ENCODE peak calls at places on chromosomes 12 and 14, in seven cellular contexts. E, X, U, N, M, R and Z are unnamed samples.

GRCh38 chr14:50040401-50040775 is 76.0 kb downstream of the VCPKMT start:
- DNase-seq in E (no peak), X (peak), U (no peak), N (no peak), M (peak), R (peak), Z (peak)

GRCh38 chr14:24258119-24258518 is 4.9 kb downstream of the TGM1 start:
- DNase-seq in E (no peak), X (no peak), U (peak), N (no peak), M (no peak), R (no peak), Z (no peak)

GRCh38 chr14:47539065-47539464 is 136.3 kb downstream of the MDGA2 start:
- DNase-seq in E (no peak), X (no peak), U (no peak), N (no peak), M (no peak), R (no peak), Z (peak)

GRCh38 chr14:90522585-90523191 is 125.9 kb downstream of the CALM1 start:
- DNase-seq in E (peak), X (no peak), U (peak), N (no peak), M (no peak), R (no peak), Z (no peak)

GRCh38 chr14:71555654-71556559 is 376.3 kb upstream of the RGS6 start:
- DNase-seq in E (no peak), X (peak), U (no peak), N (no peak), M (peak), R (peak), Z (peak)

GRCh38 chr14:31090872-31091764 is 64.9 kb upstream of the STRN3 start:
- DNase-seq in E (peak), X (no peak), U (no peak), N (peak), M (no peak), R (peak), Z (no peak)

GRCh38 chr12:5796171-5797091 is 148.6 kb downstream of the ANO2 start:
- DNase-seq in E (no peak), X (no peak), U (no peak), N (no peak), M (no peak), R (peak), Z (peak)

GRCh38 chr14:36519431-36520321 is at the start of gene NKX2-1:
- DNase-seq in E (no peak), X (no peak), U (no peak), N (no peak), M (peak), R (no peak), Z (peak)

GRCh38 chr12:121132601-121133481 is at the start of gene P2RX7:
- DNase-seq in E (peak), X (peak), U (peak), N (peak), M (peak), R (peak), Z (peak)

GRCh38 chr14:103404920-103405319 is 19.7 kb downstream of the MARK3 start:
- DNase-seq in E (peak), X (no peak), U (no peak), N (no peak), M (no peak), R (no peak), Z (no peak)

GRCh38 chr12:29519585-29520182 is 22.2 kb upstream of the OVCH1 start:
- DNase-seq in E (peak), X (peak), U (no peak), N (no peak), M (no peak), R (peak), Z (peak)

GRCh38 chr14:61561657-61562276 is 133.5 kb upstream of the HIF1A start:
- DNase-seq in E (peak), X (no peak), U (peak), N (peak), M (no peak), R (peak), Z (no peak)

GRCh38 chr12:71360013-71360412 is 79.6 kb upstream of the LGR5 start:
- DNase-seq in E (no peak), X (no peak), U (no peak), N (no peak), M (no peak), R (no peak), Z (no peak)

GRCh38 chr12:42156232-42156631 is 11.6 kb upstream of the GXYLT1 start:
- DNase-seq in E (no peak), X (no peak), U (no peak), N (no peak), M (no peak), R (no peak), Z (no peak)

GRCh38 chr14:96863327-96863985 is 66.3 kb downstream of the VRK1 start:
- DNase-seq in E (no peak), X (no peak), U (no peak), N (no peak), M (no peak), R (no peak), Z (no peak)

GRCh38 chr14:79369359-79370332 is 841.7 kb downstream of the DIO2 start:
- DNase-seq in E (no peak), X (no peak), U (no peak), N (no peak), M (no peak), R (peak), Z (no peak)

GRCh38 chr14:51006781-51007211 is 62.5 kb upstream of the PYGL start:
- DNase-seq in E (no peak), X (no peak), U (peak), N (no peak), M (no peak), R (peak), Z (no peak)

GRCh38 chr12:62123721-62124203 is 136.4 kb upstream of the USP15 start:
- DNase-seq in E (no peak), X (peak), U (peak), N (no peak), M (no peak), R (peak), Z (peak)

GRCh38 chr12:69239922-69240624 is 704 bp downstream of the CPSF6 start:
- DNase-seq in E (peak), X (peak), U (peak), N (peak), M (no peak), R (peak), Z (peak)

GRCh38 chr14:31127690-31128089 is 79.9 kb downstream of the HECTD1 start:
- DNase-seq in E (no peak), X (peak), U (no peak), N (no peak), M (no peak), R (no peak), Z (peak)

GRCh38 chr14:30621354-30621953 is 665 bp upstream of the SCFD1 start:
- DNase-seq in E (no peak), X (peak), U (no peak), N (no peak), M (no peak), R (peak), Z (peak)

GRCh38 chr12:25692115-25693035 is 139.3 kb upstream of the LMNTD1 start:
- DNase-seq in E (no peak), X (no peak), U (no peak), N (no peak), M (no peak), R (peak), Z (no peak)

GRCh38 chr12:104219908-104220404 is 4.4 kb downstream of the TXNRD1 start:
- DNase-seq in E (peak), X (peak), U (no peak), N (no peak), M (no peak), R (peak), Z (no peak)

GRCh38 chr14:95758331-95758730 is 44.4 kb upstream of the TCL1A start:
- DNase-seq in E (no peak), X (no peak), U (no peak), N (no peak), M (no peak), R (no peak), Z (no peak)

GRCh38 chr14:71538949-71539659 is 393.1 kb upstream of the RGS6 start:
- DNase-seq in E (no peak), X (no peak), U (no peak), N (no peak), M (no peak), R (peak), Z (no peak)

GRCh38 chr12:29676676-29677075 is 107.1 kb downstream of the TMTC1 start:
- DNase-seq in E (no peak), X (no peak), U (no peak), N (no peak), M (no peak), R (no peak), Z (no peak)

GRCh38 chr14:96095581-96096476 is 56.7 kb downstream of the C14orf132 start:
- DNase-seq in E (peak), X (no peak), U (peak), N (peak), M (no peak), R (peak), Z (no peak)

GRCh38 chr12:25386823-25387134 is 136.1 kb upstream of the KRAS start:
- DNase-seq in E (peak), X (no peak), U (no peak), N (peak), M (peak), R (no peak), Z (no peak)

GRCh38 chr12:102426599-102427541 is 53.5 kb downstream of the IGF1 start:
- DNase-seq in E (no peak), X (no peak), U (no peak), N (no peak), M (no peak), R (peak), Z (no peak)

DNA sequence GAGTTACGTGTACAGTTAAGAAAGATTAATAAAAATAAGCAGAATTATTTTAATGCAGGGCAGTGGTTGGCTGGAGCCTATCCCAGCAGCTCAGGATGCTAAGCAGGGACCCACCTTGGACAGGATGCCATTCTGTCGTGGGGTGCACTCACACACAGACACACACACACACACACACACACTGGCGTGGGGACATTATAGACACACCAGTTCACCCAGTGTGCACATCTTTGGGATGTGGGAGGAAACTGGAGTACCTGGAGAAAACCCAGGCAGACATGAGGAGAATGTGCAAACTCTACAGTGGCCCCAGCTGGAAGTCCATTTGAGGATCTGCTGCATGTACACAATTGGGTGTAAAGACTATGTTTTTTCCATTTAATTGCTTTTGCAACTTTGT is 12.8 kb upstream of the IFI27L2 start:
- DNase-seq in E (no peak), X (no peak), U (no peak), N (no peak), M (no peak), R (no peak), Z (no peak)
- TF ChIP-seq CTCF in E (no peak), X (no peak), U (no peak), N (no peak), M (no peak), R (no peak), Z (no peak)

DNA sequence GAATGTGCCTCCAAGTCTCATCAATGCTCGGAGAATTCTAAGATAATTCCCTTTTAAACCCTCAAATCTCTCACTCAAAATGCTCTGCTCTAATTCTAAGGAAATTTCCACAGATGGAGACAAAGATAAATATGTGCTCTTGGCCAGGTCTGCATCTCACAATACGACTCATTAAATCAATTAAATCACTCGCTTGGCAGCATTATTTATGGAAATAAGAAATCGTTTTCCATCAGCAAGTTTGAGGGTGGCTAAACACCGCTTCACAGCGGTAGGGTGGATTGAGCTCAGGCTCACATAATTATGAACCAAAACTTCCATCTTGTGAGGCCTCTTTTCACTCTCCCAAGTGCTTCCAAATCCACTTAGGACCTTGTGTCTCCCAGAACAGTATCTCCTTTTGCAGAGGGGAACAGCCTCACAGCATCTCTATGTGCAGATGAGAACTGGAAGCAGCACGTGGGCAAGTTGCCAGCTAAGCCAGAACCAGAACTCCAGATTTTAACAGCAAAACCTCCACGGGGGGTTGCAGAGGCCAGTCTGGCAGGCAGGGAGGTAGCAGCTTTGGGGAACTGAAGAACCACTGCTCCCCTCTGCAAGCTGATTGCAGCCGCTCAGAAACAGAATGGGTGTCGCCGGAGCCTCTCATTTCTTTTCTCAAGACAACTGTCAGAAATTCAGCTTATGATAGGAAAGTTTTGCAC is 43.8 kb downstream of the RIMBP2 start:
- DNase-seq in E (no peak), X (no peak), U (no peak), N (no peak), M (no peak), R (no peak), Z (no peak)
- TF ChIP-seq CTCF in E (no peak), X (no peak), U (no peak), N (no peak), M (no peak), R (no peak), Z (no peak)

DNA sequence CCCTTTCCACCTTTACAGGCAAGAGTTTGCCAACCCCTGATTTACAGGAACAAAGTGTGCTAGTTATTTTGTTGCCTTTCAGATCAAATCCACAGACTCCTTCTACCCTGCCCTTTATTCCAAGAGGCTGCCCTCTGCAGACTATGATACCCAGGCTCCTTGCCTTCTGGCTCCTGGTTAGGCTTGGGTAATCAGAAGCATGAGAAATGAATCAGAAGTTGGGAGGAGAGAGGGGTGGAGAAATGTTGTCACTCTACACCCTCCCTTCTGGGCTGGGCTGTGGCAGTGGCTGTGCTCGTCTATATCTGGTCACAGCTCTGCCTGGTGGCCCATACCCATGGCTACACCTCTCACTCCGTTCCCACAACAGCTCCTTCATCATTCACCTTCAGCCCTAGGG is 204.6 kb upstream of the PLXNC1 start:
- DNase-seq in E (peak), X (no peak), U (peak), N (no peak), M (no peak), R (peak), Z (no peak)
- TF ChIP-seq CTCF in E (peak), X (no peak), U (no peak), N (no peak), M (no peak), R (peak), Z (no peak)

DNA sequence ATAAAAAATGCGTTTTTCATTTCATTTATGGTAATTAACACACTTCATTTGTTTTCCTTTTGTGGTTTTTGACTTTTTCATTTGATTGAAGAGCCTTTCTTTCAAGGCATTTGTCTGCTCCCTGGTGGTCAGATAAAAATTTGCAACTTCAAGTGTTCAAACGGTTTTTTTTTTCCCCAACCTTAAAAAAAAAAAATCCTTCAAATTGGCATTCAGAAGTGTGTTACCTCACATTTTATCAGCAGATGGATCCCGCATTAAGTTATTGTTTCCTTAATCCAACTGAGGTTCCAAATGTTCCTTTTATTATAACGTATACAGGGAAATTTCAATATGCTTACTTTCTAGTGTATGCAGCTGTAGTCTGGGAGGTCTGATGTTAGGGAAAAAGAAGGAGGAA is 47.2 kb downstream of the MYF5 start:
- DNase-seq in E (no peak), X (no peak), U (no peak), N (no peak), M (no peak), R (peak), Z (no peak)
- TF ChIP-seq CTCF in E (peak), X (no peak), U (peak), N (peak), M (peak), R (peak), Z (peak)

DNA sequence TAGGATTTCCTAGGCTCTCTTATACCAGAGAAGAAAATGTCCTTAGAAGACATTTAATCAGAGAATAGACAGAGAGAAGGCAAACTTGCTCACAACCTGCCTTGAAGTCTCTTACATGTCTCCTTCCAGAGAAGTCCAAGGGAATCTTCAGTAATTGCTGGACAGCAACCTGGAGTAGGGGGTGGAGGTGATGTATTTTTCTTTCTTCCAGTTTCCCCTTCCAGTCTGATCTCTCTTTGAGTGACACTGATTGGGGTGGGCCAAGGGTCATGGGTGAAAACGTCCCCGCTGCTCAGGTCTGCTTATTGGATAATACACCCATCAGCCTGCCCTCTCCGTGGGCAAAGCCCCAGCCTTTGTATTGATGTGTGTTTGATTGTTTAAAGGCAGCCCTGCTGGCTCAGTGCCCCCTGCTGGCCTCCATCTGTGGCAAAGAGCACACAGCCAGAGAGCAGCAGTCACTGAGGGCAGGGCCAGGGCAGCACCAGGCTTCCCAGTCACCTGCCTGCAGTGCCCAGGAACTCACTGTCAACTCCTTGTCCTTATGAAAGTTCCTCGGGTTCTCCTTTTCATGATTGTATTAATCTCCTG is 35.7 kb upstream of the ATP2A2 start:
- DNase-seq in E (no peak), X (peak), U (no peak), N (no peak), M (peak), R (no peak), Z (peak)
- TF ChIP-seq CTCF in E (no peak), X (no peak), U (no peak), N (no peak), M (peak), R (peak), Z (peak)

GRCh38 chr14:99271288-99271941 is 582 bp downstream of the BCL11B start:
- DNase-seq in E (no peak), X (no peak), U (no peak), N (no peak), M (no peak), R (no peak), Z (no peak)

GRCh38 chr14:99273025-99273723 is 1.2 kb upstream of the BCL11B start:
- DNase-seq in E (no peak), X (peak), U (no peak), N (no peak), M (no peak), R (no peak), Z (no peak)

GRCh38 chr14:99270491-99271287 is 1.3 kb downstream of the BCL11B start:
- DNase-seq in E (no peak), X (peak), U (peak), N (no peak), M (no peak), R (no peak), Z (no peak)

GRCh38 chr14:99272669-99273024 is 650 bp upstream of the BCL11B start:
- DNase-seq in E (no peak), X (no peak), U (no peak), N (no peak), M (no peak), R (no peak), Z (no peak)

DNA sequence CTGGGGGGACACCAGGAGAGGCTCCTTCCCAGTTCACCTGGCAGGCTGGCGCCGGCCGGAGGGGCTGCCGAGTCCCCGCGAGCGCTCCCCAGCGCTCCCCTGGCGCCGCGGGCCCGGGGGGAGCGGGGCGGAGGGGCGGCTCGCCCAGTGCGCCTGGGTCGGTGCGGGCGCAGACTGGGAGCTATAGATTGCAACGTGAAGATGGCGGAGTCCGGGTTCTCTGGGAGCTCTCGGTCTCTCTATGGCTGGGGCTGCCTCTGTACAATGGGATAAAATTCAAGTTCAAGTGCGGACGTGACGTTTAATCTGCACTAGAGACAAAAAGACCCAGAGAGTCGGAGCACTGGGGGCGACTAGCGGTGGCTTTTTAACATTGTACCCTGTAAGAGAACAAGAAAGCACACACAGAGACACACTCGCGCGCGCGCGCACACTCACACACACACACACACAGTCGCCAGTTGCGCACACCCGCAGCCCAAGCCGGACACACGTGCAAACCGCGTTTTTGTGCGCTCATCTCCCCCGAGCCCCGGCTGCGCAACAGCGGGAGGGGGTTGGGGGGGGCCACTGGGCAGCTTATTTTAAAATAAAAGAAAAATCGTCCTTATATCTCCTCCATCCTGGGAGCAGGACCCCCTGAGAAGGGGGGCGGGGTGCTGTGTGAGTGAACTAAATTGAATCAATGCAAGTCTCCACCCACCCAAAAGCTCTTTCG is at the start of gene BCL11B:
- DNase-seq in E (peak), X (peak), U (peak), N (no peak), M (no peak), R (peak), Z (peak)
- TF ChIP-seq CTCF in E (peak), X (peak), U (peak), N (no peak), M (no peak), R (peak), Z (no peak)

DNA sequence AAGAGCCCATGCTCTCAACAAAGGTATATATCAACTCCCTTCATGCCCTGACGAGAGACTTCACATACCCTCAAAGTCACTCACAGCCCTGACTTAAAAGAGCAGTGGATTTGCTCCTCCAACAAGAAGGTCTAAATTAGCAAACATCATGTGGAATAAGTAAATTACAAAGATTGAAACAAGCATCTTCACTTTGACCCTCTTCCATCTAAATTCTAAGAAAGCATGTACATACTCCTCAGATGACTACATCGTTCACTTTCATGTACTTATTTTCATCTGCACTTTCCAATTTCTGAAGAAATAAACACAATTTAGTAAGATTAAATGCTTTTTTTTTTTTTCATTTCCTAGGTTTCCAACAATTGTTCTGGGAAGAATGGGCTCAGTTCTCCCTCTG is 38.6 kb upstream of the KRR1 start:
- DNase-seq in E (no peak), X (no peak), U (no peak), N (no peak), M (no peak), R (no peak), Z (no peak)
- TF ChIP-seq CTCF in E (no peak), X (no peak), U (no peak), N (no peak), M (no peak), R (no peak), Z (no peak)